ENCODE peak calls at places on chromosomes 11 and 22, in ten cellular contexts. N, W, C, Y, L, O, E, I, S and K are unnamed samples.

GRCh38 chr11:117796456-117797428 is at the start of gene DSCAML1:
- DNase-seq in C (peak; percentile 49), O (no peak), Y (no peak), W (no peak), L (no peak), I (no peak), S (no peak), E (no peak), N (no peak), K (no peak)

GRCh38 chr11:127334466-127334865 is 333.9 kb upstream of the KIRREL3 start:
- DNase-seq in Y (no peak), L (no peak), N (no peak), I (no peak), C (no peak), S (no peak), O (no peak), E (no peak), W (no peak), K (no peak)

GRCh38 chr11:113404859-113405430 is 17.4 kb downstream of the ANKK1 start:
- DNase-seq in S (no peak), C (no peak), L (no peak), N (no peak), O (no peak), Y (no peak), I (no peak), W (no peak), E (no peak), K (no peak)

GRCh38 chr11:16992846-16993245 is 21.4 kb downstream of the PLEKHA7 start:
- DNase-seq in L (no peak), N (no peak), E (no peak), I (no peak), O (no peak), W (no peak), Y (no peak), S (no peak), C (no peak), K (no peak)

GRCh38 chr11:64366751-64367150 is 7.8 kb downstream of the RPS6KA4 start:
- DNase-seq in N (no peak), L (no peak), C (no peak), E (no peak), W (no peak), I (no peak), Y (no peak), O (no peak), S (no peak), K (peak; percentile 57)

GRCh38 chr22:45546333-45547015 is 43.8 kb downstream of the FBLN1 start:
- DNase-seq in W (no peak), E (no peak), Y (no peak), I (no peak), C (no peak), N (no peak), S (no peak), O (no peak), L (no peak), K (no peak)

GRCh38 chr11:12211331-12212065 is 101.1 kb downstream of the MICAL2 start:
- DNase-seq in C (no peak), L (no peak), E (no peak), W (no peak), S (no peak), N (no peak), Y (no peak), I (no peak), O (no peak), K (no peak)

GRCh38 chr22:40400173-40400572 is 29.8 kb downstream of the SGSM3 start:
- DNase-seq in E (no peak), C (no peak), Y (peak; percentile 90), O (no peak), N (peak; percentile 28), S (no peak), W (peak; percentile 86), I (no peak), L (no peak), K (no peak)

GRCh38 chr11:107908211-107908610 is 20.0 kb upstream of the RAB39A start:
- DNase-seq in W (no peak), S (no peak), Y (no peak), E (no peak), L (no peak), C (no peak), I (no peak), N (no peak), O (no peak), K (no peak)

GRCh38 chr22:47014636-47014930 is 252.1 kb downstream of the TBC1D22A start:
- DNase-seq in Y (no peak), W (no peak), L (no peak), C (no peak), E (no peak), N (no peak), S (no peak), O (no peak), I (no peak), K (no peak)

GRCh38 chr11:76629853-76630599 is 40.5 kb downstream of the LRRC32 start:
- DNase-seq in N (no peak), O (peak; percentile 74), I (no peak), L (peak; percentile 93), S (no peak), W (peak; percentile 85), E (no peak), C (no peak), Y (peak; percentile 75), K (no peak)

GRCh38 chr11:116960916-116961315 is 123.5 kb upstream of the APOA1 start:
- DNase-seq in W (no peak), I (peak; percentile 40), S (peak; percentile 33), O (no peak), E (no peak), N (no peak), Y (no peak), L (peak; percentile 30), C (no peak), K (peak; percentile 38)

GRCh38 chr11:86067230-86068137 is 1.4 kb downstream of the PICALM start:
- DNase-seq in W (peak; percentile 69), O (peak; percentile 31), L (peak; percentile 17), C (no peak), Y (peak; percentile 99), E (no peak), I (no peak), S (no peak), N (no peak), K (no peak)

GRCh38 chr22:17627961-17628303 is 617 bp downstream of the ATP6V1E1 start:
- DNase-seq in I (no peak), W (peak; percentile 12), C (no peak), L (no peak), S (no peak), E (no peak), Y (no peak), O (peak; percentile 25), N (no peak), K (no peak)

GRCh38 chr22:38203090-38203810 is 1.5 kb downstream of the MAFF start:
- DNase-seq in I (peak; percentile 46), C (no peak), Y (peak; percentile 23), W (peak; percentile 27), E (no peak), L (peak; percentile 75), N (no peak), O (peak; percentile 83), S (no peak), K (peak; percentile 36)

GRCh38 chr11:110182886-110183285 is 89.7 kb downstream of the ZC3H12C start:
- DNase-seq in N (no peak), L (no peak), O (no peak), E (no peak), C (no peak), Y (no peak), I (peak; percentile 40), S (no peak), W (no peak), K (no peak)

GRCh38 chr11:117096140-117096972 is 1.9 kb downstream of the SIK3 start:
- DNase-seq in Y (peak; percentile 97), O (peak; percentile 47), L (no peak), C (no peak), N (no peak), I (no peak), W (peak; percentile 50), S (no peak), E (no peak), K (no peak)

GRCh38 chr11:123472236-123472935 is 42.3 kb downstream of the GRAMD1B start:
- DNase-seq in N (no peak), C (no peak), S (no peak), L (no peak), O (no peak), I (no peak), E (no peak), Y (no peak), W (no peak), K (no peak)

GRCh38 chr22:37661160-37661924 is 2.8 kb downstream of the PDXP start:
- DNase-seq in L (peak; percentile 53), W (peak; percentile 32), Y (peak; percentile 39), N (no peak), E (no peak), I (no peak), S (no peak), C (no peak), O (no peak), K (no peak)

GRCh38 chr11:43358308-43358669 is 431 bp upstream of the TTC17 start:
- DNase-seq in I (peak; percentile 14), C (no peak), W (no peak), E (no peak), N (no peak), O (no peak), S (no peak), Y (peak; percentile 67), L (no peak), K (no peak)

GRCh38 chr22:27110985-27111451 is 453.6 kb downstream of the MIAT start:
- DNase-seq in W (no peak), E (no peak), S (no peak), Y (no peak), C (no peak), I (peak; percentile 88), O (no peak), L (peak; percentile 65), N (no peak), K (no peak)

GRCh38 chr11:20057055-20057943 is 103.0 kb downstream of the DBX1 start:
- DNase-seq in S (peak; percentile 85), I (no peak), Y (no peak), C (no peak), W (no peak), L (no peak), O (no peak), E (no peak), N (no peak), K (peak; percentile 57)

GRCh38 chr22:44620129-44620840 is 81.7 kb upstream of the PRR5 start:
- DNase-seq in N (peak; percentile 59), Y (no peak), W (peak; percentile 79), E (peak; percentile 58), C (no peak), O (peak; percentile 50), L (peak; percentile 68), I (no peak), S (no peak), K (no peak)

GRCh38 chr22:30226192-30226832 is 20.2 kb downstream of the LIF start:
- DNase-seq in S (no peak), N (no peak), E (no peak), I (peak; percentile 88), C (no peak), W (no peak), L (peak; percentile 64), Y (no peak), O (no peak), K (peak; percentile 30)

GRCh38 chr11:72088076-72088806 is 7.6 kb downstream of the LRRC51 start:
- DNase-seq in C (no peak), S (no peak), E (no peak), I (no peak), W (no peak), O (no peak), N (no peak), Y (no peak), L (no peak), K (no peak)

GRCh38 chr22:44941176-44941575 is 68.6 kb downstream of the PHF21B start:
- DNase-seq in O (no peak), C (no peak), S (no peak), W (no peak), N (no peak), E (no peak), Y (no peak), L (no peak), I (no peak), K (no peak)

GRCh38 chr22:26618487-26618886 is 660 bp upstream of the CRYBB1 start:
- DNase-seq in Y (no peak), C (no peak), O (no peak), E (no peak), L (no peak), S (no peak), N (no peak), W (no peak), I (no peak), K (no peak)

GRCh38 chr22:20433686-20434241 is 3.9 kb downstream of the SCARF2 start:
- DNase-seq in O (no peak), S (no peak), N (no peak), C (no peak), Y (no peak), L (no peak), W (no peak), E (no peak), I (no peak), K (no peak)